ENCODE peak calls at places on chromosomes 13 and 19, in seven cellular contexts. O, K, Z, H, F, M and E are unnamed samples.

GRCh38 chr13:46354143-46355087 is 32.6 kb downstream of the RUBCNL start:
- DNase-seq in O (no peak), K (peak; percentile 97), Z (peak; percentile 88), H (no peak), F (no peak), M (no peak), E (peak; percentile 67)

GRCh38 chr19:49884760-49885159 is 7.3 kb downstream of the TBC1D17 start:
- DNase-seq in O (no peak), K (no peak), Z (no peak), H (no peak), F (no peak), M (no peak), E (no peak)

GRCh38 chr13:24097667-24098066 is 62.9 kb upstream of the SPATA13 start:
- DNase-seq in O (no peak), K (no peak), Z (no peak), H (no peak), F (no peak), M (no peak), E (no peak)

GRCh38 chr13:46296920-46297319 is 85.2 kb downstream of the LRRC63 start:
- DNase-seq in O (no peak), K (peak; percentile 86), Z (peak; percentile 67), H (peak; percentile 89), F (no peak), M (no peak), E (peak; percentile 82)

GRCh38 chr13:74114641-74115040 is 19.6 kb downstream of the KLF12 start:
- DNase-seq in O (no peak), K (no peak), Z (no peak), H (no peak), F (no peak), M (no peak), E (no peak)

GRCh38 chr19:38556521-38557174 is 61.1 kb downstream of the MAP4K1 start:
- DNase-seq in O (no peak), K (no peak), Z (no peak), H (peak; percentile 18), F (no peak), M (no peak), E (no peak)

GRCh38 chr13:74771964-74772363 is 637.8 kb upstream of the KLF12 start:
- DNase-seq in O (no peak), K (peak; percentile 63), Z (peak; percentile 87), H (no peak), F (no peak), M (no peak), E (no peak)

GRCh38 chr19:20662421-20663105 is 1.2 kb upstream of the ZNF626 start:
- DNase-seq in O (no peak), K (no peak), Z (no peak), H (no peak), F (no peak), M (no peak), E (peak; percentile 23)

GRCh38 chr19:51904331-51905165 is at the start of gene ZNF649:
- DNase-seq in O (peak; percentile 85), K (peak; percentile 90), Z (peak; percentile 84), H (peak; percentile 97), F (peak; percentile 87), M (peak; percentile 68), E (peak; percentile 95)

GRCh38 chr13:112849500-112849899 is 119.5 kb upstream of the MCF2L start:
- DNase-seq in O (no peak), K (no peak), Z (peak; percentile 16), H (no peak), F (no peak), M (no peak), E (no peak)

GRCh38 chr13:33514362-33514761 is 228.8 kb upstream of the STARD13 start:
- DNase-seq in O (no peak), K (no peak), Z (no peak), H (peak; percentile 72), F (peak; percentile 53), M (no peak), E (no peak)

GRCh38 chr13:23679214-23679613 is 109.0 kb downstream of the TNFRSF19 start:
- DNase-seq in O (no peak), K (peak; percentile 55), Z (peak; percentile 90), H (no peak), F (no peak), M (no peak), E (no peak)

GRCh38 chr19:41193420-41194156 is 569 bp downstream of the CYP2S1 start:
- DNase-seq in O (no peak), K (no peak), Z (no peak), H (no peak), F (no peak), M (no peak), E (no peak)

GRCh38 chr13:21138561-21138960 is 37.8 kb downstream of the SKA3 start:
- DNase-seq in O (no peak), K (no peak), Z (no peak), H (no peak), F (no peak), M (no peak), E (no peak)

GRCh38 chr19:28472843-28473242 is 740.1 kb downstream of the UQCRFS1 start:
- DNase-seq in O (no peak), K (no peak), Z (no peak), H (no peak), F (no peak), M (no peak), E (peak; percentile 8)

GRCh38 chr19:4518345-4519171 is at the start of gene PLIN4:
- DNase-seq in O (no peak), K (no peak), Z (peak; percentile 38), H (no peak), F (peak; percentile 68), M (no peak), E (no peak)

GRCh38 chr13:59603646-59604045 is 560.1 kb downstream of the DIAPH3 start:
- DNase-seq in O (no peak), K (no peak), Z (no peak), H (no peak), F (peak; percentile 42), M (no peak), E (no peak)

GRCh38 chr13:95432141-95432540 is 120.4 kb upstream of the CLDN10 start:
- DNase-seq in O (no peak), K (no peak), Z (no peak), H (no peak), F (no peak), M (no peak), E (peak; percentile 40)

GRCh38 chr13:114282143-114282685 is 813 bp downstream of the UPF3A start:
- DNase-seq in O (peak; percentile 69), K (peak; percentile 87), Z (peak; percentile 65), H (no peak), F (peak; percentile 40), M (no peak), E (peak; percentile 78)

GRCh38 chr13:32850311-32851052 is 165.7 kb upstream of the KL start:
- DNase-seq in O (no peak), K (no peak), Z (no peak), H (no peak), F (no peak), M (no peak), E (no peak)

GRCh38 chr13:73751290-73751689 is 382.9 kb downstream of the KLF12 start:
- DNase-seq in O (no peak), K (no peak), Z (no peak), H (no peak), F (no peak), M (no peak), E (peak; percentile 83)

GRCh38 chr13:38866649-38867048 is 124.0 kb downstream of the STOML3 start:
- DNase-seq in O (no peak), K (no peak), Z (no peak), H (no peak), F (no peak), M (no peak), E (peak; percentile 33)

GRCh38 chr13:38862443-38862842 is 128.2 kb downstream of the STOML3 start:
- DNase-seq in O (no peak), K (no peak), Z (no peak), H (no peak), F (no peak), M (no peak), E (no peak)

GRCh38 chr13:38868870-38869269 is 121.8 kb downstream of the STOML3 start:
- DNase-seq in O (no peak), K (no peak), Z (no peak), H (no peak), F (no peak), M (no peak), E (no peak)

GRCh38 chr13:38868399-38868798 is 122.2 kb downstream of the STOML3 start:
- DNase-seq in O (no peak), K (no peak), Z (no peak), H (no peak), F (no peak), M (no peak), E (peak; percentile 66)

GRCh38 chr13:38863536-38863935 is 127.1 kb downstream of the STOML3 start:
- DNase-seq in O (no peak), K (no peak), Z (no peak), H (no peak), F (no peak), M (no peak), E (no peak)
- H2AK5ac ChIP-seq in O (no peak overlapping the region), K (no peak overlapping the region), Z (no peak overlapping the region), H (no peak overlapping the region), F (no peak overlapping the region), M (no peak overlapping the region), E (no peak overlapping the region)

GRCh38 chr13:111042661-111043226 is 72.4 kb upstream of the ARHGEF7 start:
- DNase-seq in O (no peak), K (no peak), Z (no peak), H (no peak), F (no peak), M (no peak), E (peak; percentile 71)
- H2BK5ac ChIP-seq in O (no peak overlapping the region), K (no peak overlapping the region), Z (no peak overlapping the region), H (no peak overlapping the region), F (no peak overlapping the region), M (no peak overlapping the region), E (no peak overlapping the region)

GRCh38 chr19:591099-591958 is 1.6 kb downstream of the HCN2 start:
- DNase-seq in O (peak; percentile 64), K (no peak), Z (no peak), H (no peak), F (no peak), M (no peak), E (peak; percentile 58)
- H2AK5ac ChIP-seq in O (no peak overlapping the region), K (no peak overlapping the region), Z (no peak overlapping the region), H (no peak overlapping the region), F (no peak overlapping the region), M (no peak overlapping the region), E (no peak overlapping the region)

GRCh38 chr13:31427151-31427867 is 227.5 kb downstream of the B3GLCT start:
- DNase-seq in O (no peak), K (no peak), Z (no peak), H (no peak), F (no peak), M (no peak), E (no peak)

GRCh38 chr13:31421756-31422155 is 222.0 kb downstream of the B3GLCT start:
- DNase-seq in O (no peak), K (no peak), Z (no peak), H (no peak), F (no peak), M (no peak), E (no peak)

GRCh38 chr13:31424130-31424729 is 224.5 kb downstream of the B3GLCT start:
- DNase-seq in O (peak; percentile 68), K (peak; percentile 79), Z (peak; percentile 73), H (peak; percentile 90), F (peak; percentile 88), M (peak; percentile 44), E (peak; percentile 62)

GRCh38 chr13:31431722-31432137 is 232.0 kb downstream of the B3GLCT start:
- DNase-seq in O (peak; percentile 49), K (peak; percentile 34), Z (peak; percentile 28), H (peak; percentile 53), F (peak; percentile 54), M (peak; percentile 17), E (peak; percentile 31)

DNA sequence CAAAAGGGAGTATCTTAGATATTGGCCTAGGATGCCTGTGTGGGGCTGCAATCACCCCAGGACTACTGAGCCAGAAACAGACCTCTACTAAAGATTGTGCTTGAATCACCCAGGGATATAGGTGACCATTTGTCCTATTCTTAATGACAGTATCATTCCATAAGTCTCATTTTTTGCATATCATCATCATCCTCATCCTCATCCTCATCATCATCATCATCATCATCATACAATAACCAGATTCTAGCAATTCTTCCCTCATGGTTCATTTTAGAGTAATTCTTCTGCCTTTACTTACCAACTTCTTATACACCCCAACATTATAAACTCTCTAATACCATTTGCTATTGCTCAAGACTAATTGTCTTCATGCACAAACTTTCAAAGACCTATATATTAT is 226.6 kb downstream of the B3GLCT start:
- DNase-seq in O (no peak), K (no peak), Z (no peak), H (no peak), F (no peak), M (no peak), E (no peak)
- H2BK5ac ChIP-seq in O (no peak overlapping the region), K (no peak overlapping the region), Z (no peak overlapping the region), H (no peak overlapping the region), F (no peak overlapping the region), M (no peak overlapping the region), E (no peak overlapping the region)